ENCODE peak calls at places on chromosomes 4 and X, in six cellular contexts. One of them, this sample, is unnamed.

GRCh38 chr4:10179957-10180602 is 63.5 kb upstream of the WDR1 start:
- DNase-seq in NCI-H1092 treated with DMSO at 0.1 percent for 48 hours: no peak
- DNase-seq in EL: peak; percentile 76
- DNase-seq in suprapubic skin: no peak
- DNase-seq in A549: no peak
- DNase-seq in gastrocnemius medialis: no peak
- DNase-seq in this sample: no peak

GRCh38 chr4:122854444-122854843 is 27.8 kb downstream of the FGF2 start:
- DNase-seq in NCI-H1092 treated with DMSO at 0.1 percent for 48 hours: no peak
- DNase-seq in EL: no peak
- DNase-seq in suprapubic skin: no peak
- DNase-seq in A549: no peak
- DNase-seq in gastrocnemius medialis: no peak
- DNase-seq in this sample: no peak

GRCh38 chrX:144637731-144638130 is 609.6 kb upstream of the SPANXN1 start:
- DNase-seq in NCI-H1092 treated with DMSO at 0.1 percent for 48 hours: no peak
- DNase-seq in EL: no peak
- DNase-seq in suprapubic skin: no peak
- DNase-seq in A549: no peak
- DNase-seq in gastrocnemius medialis: no peak
- DNase-seq in this sample: no peak

GRCh38 chr4:113070755-113071154 is 21.3 kb downstream of the ANK2 start:
- DNase-seq in NCI-H1092 treated with DMSO at 0.1 percent for 48 hours: no peak
- DNase-seq in EL: no peak
- DNase-seq in suprapubic skin: no peak
- DNase-seq in A549: no peak
- DNase-seq in gastrocnemius medialis: no peak
- DNase-seq in this sample: no peak

GRCh38 chr4:36255575-36255974 is 11.3 kb upstream of the ARAP2 start:
- DNase-seq in NCI-H1092 treated with DMSO at 0.1 percent for 48 hours: no peak
- DNase-seq in EL: no peak
- DNase-seq in suprapubic skin: no peak
- DNase-seq in A549: no peak
- DNase-seq in gastrocnemius medialis: no peak
- DNase-seq in this sample: no peak

GRCh38 chrX:122134291-122134690 is 1049.8 kb upstream of the GRIA3 start:
- DNase-seq in NCI-H1092 treated with DMSO at 0.1 percent for 48 hours: no peak
- DNase-seq in EL: no peak
- DNase-seq in suprapubic skin: no peak
- DNase-seq in A549: no peak
- DNase-seq in gastrocnemius medialis: no peak
- DNase-seq in this sample: no peak

GRCh38 chr4:40594261-40595178 is 35.1 kb downstream of the RBM47 start:
- DNase-seq in NCI-H1092 treated with DMSO at 0.1 percent for 48 hours: no peak
- DNase-seq in EL: peak; percentile 80
- DNase-seq in suprapubic skin: no peak
- DNase-seq in A549: peak; percentile 66
- DNase-seq in gastrocnemius medialis: no peak
- DNase-seq in this sample: no peak

GRCh38 chr4:123359449-123360306 is 36.9 kb upstream of the SPRY1 start:
- DNase-seq in NCI-H1092 treated with DMSO at 0.1 percent for 48 hours: no peak
- DNase-seq in EL: no peak
- DNase-seq in suprapubic skin: no peak
- DNase-seq in A549: no peak
- DNase-seq in gastrocnemius medialis: no peak
- DNase-seq in this sample: no peak

GRCh38 chrX:104482757-104483156 is 83.2 kb upstream of the IL1RAPL2 start:
- DNase-seq in NCI-H1092 treated with DMSO at 0.1 percent for 48 hours: no peak
- DNase-seq in EL: no peak
- DNase-seq in suprapubic skin: no peak
- DNase-seq in A549: no peak
- DNase-seq in gastrocnemius medialis: no peak
- DNase-seq in this sample: no peak

GRCh38 chr4:1243451-1244080 is 5.4 kb downstream of the CTBP1 start:
- DNase-seq in NCI-H1092 treated with DMSO at 0.1 percent for 48 hours: no peak
- DNase-seq in EL: no peak
- DNase-seq in suprapubic skin: peak; percentile 72
- DNase-seq in A549: no peak
- DNase-seq in gastrocnemius medialis: no peak
- DNase-seq in this sample: peak; percentile 33

GRCh38 chr4:33649015-33649414 is 2595.3 kb downstream of the ARAP2 start:
- DNase-seq in NCI-H1092 treated with DMSO at 0.1 percent for 48 hours: no peak
- DNase-seq in EL: peak; percentile 49
- DNase-seq in suprapubic skin: no peak
- DNase-seq in A549: peak; percentile 26
- DNase-seq in gastrocnemius medialis: no peak
- DNase-seq in this sample: no peak

GRCh38 chr4:89509708-89510269 is 202.2 kb upstream of the GPRIN3 start:
- DNase-seq in NCI-H1092 treated with DMSO at 0.1 percent for 48 hours: no peak
- DNase-seq in EL: peak; percentile 54
- DNase-seq in suprapubic skin: no peak
- DNase-seq in A549: no peak
- DNase-seq in gastrocnemius medialis: no peak
- DNase-seq in this sample: no peak

GRCh38 chrX:1138476-1138875 is 74.0 kb downstream of the CRLF2 start:
- DNase-seq in NCI-H1092 treated with DMSO at 0.1 percent for 48 hours: no peak
- DNase-seq in EL: no peak
- DNase-seq in suprapubic skin: peak; percentile 20
- DNase-seq in A549: no peak
- DNase-seq in gastrocnemius medialis: no peak
- DNase-seq in this sample: no peak

GRCh38 chrX:105282077-105282476 is 61.6 kb upstream of the TEX13A start:
- DNase-seq in NCI-H1092 treated with DMSO at 0.1 percent for 48 hours: no peak
- DNase-seq in EL: no peak
- DNase-seq in suprapubic skin: no peak
- DNase-seq in A549: no peak
- DNase-seq in gastrocnemius medialis: no peak
- DNase-seq in this sample: no peak